ENCODE peak calls at places on chromosome 15, in ten cellular contexts. W is HFF-Myc, F is psoas muscle, R is IMR-90, K is upper lobe of right lung, V is astrocyte, S is colonic mucosa, C is endodermal cell, O is fibroblast of lung, B is iPS DF 6.9. G is an unnamed sample.

GRCh38 chr15:72474466-72474911 is 359 bp downstream of the ARIH1 start:
- DNase-seq in K (no peak), B (no peak), C (no peak), O (no peak), S (no peak), W (no peak), F (no peak), V (no peak), R (no peak), G (peak)

GRCh38 chr15:66004618-66005262 is 135.4 kb downstream of the RAB11A start:
- DNase-seq in W (no peak), K (no peak), C (peak), R (peak), V (peak), S (no peak), B (no peak), O (peak), F (no peak), G (peak)

GRCh38 chr15:23869391-23869790 is 182.3 kb upstream of the NDN start:
- DNase-seq in S (peak), K (peak), O (peak), V (no peak), C (peak), B (peak), F (peak), R (no peak), W (no peak), G (no peak)

GRCh38 chr15:101019351-101019750 is 100.2 kb downstream of the LRRK1 start:
- DNase-seq in O (no peak), B (no peak), W (no peak), C (peak), R (no peak), F (no peak), K (no peak), S (peak), V (no peak), G (no peak)

GRCh38 chr15:28456476-28457395 is 76.0 kb downstream of the GOLGA8G start:
- DNase-seq in R (peak), K (peak), O (no peak), F (peak), S (no peak), W (no peak), B (no peak), V (no peak), C (peak), G (no peak)

GRCh38 chr15:66842710-66843441 is 140.8 kb downstream of the SMAD6 start:
- DNase-seq in F (peak), O (peak), W (no peak), B (no peak), S (peak), C (peak), R (peak), K (peak), V (peak), G (peak)

GRCh38 chr15:71379893-71380292 is 264.6 kb downstream of the THSD4 start:
- DNase-seq in S (no peak), V (peak), K (no peak), O (peak), F (no peak), C (no peak), W (no peak), B (no peak), R (peak), G (no peak)

GRCh38 chr15:67521770-67522568 is 1.0 kb downstream of the C15orf61 start:
- DNase-seq in F (no peak), V (peak), R (peak), O (peak), C (no peak), S (no peak), K (no peak), W (peak), B (no peak), G (peak)

GRCh38 chr15:58221591-58222241 is 83.5 kb downstream of the AQP9 start:
- DNase-seq in W (no peak), R (peak), B (no peak), F (no peak), K (no peak), V (no peak), S (peak), O (no peak), C (peak), G (peak)

GRCh38 chr15:39846108-39846507 is 63.5 kb upstream of the FSIP1 start:
- DNase-seq in W (no peak), O (no peak), C (no peak), S (no peak), R (peak), F (no peak), V (no peak), B (no peak), K (no peak), G (no peak)

GRCh38 chr15:39135989-39136388 is 444.9 kb upstream of the THBS1 start:
- DNase-seq in V (peak), F (no peak), K (no peak), C (no peak), S (no peak), R (peak), W (peak), O (peak), B (no peak), G (peak)

GRCh38 chr15:63086271-63086670 is 35.4 kb upstream of the LACTB start:
- DNase-seq in K (no peak), V (no peak), S (no peak), W (no peak), F (no peak), C (no peak), R (peak), B (no peak), O (peak), G (peak)

GRCh38 chr15:83435202-83435601 is 11.9 kb upstream of the SH3GL3 start:
- DNase-seq in K (no peak), V (peak), R (no peak), O (peak), S (no peak), W (no peak), F (no peak), B (no peak), C (no peak), G (peak)

GRCh38 chr15:96338772-96339661 is 8.5 kb downstream of the NR2F2 start:
- DNase-seq in S (peak), B (no peak), C (peak), O (peak), V (no peak), W (no peak), F (no peak), R (no peak), K (no peak), G (peak)

GRCh38 chr15:64776402-64776786 is 1.0 kb upstream of the RBPMS2 start:
- DNase-seq in W (no peak), S (no peak), B (no peak), C (peak), R (no peak), O (no peak), V (no peak), K (no peak), F (no peak), G (no peak)

GRCh38 chr15:88897142-88897455 is 1.8 kb upstream of the HAPLN3 start:
- DNase-seq in R (no peak), K (no peak), O (no peak), V (no peak), F (no peak), C (no peak), S (no peak), W (no peak), B (no peak), G (no peak)

GRCh38 chr15:22942306-22942855 is 37.8 kb downstream of the CYFIP1 start:
- DNase-seq in R (no peak), W (no peak), V (no peak), O (no peak), S (no peak), B (no peak), F (no peak), K (no peak), C (no peak), G (no peak)

GRCh38 chr15:97691799-97692198 is 268.7 kb upstream of the ARRDC4 start:
- DNase-seq in V (no peak), F (no peak), W (no peak), R (no peak), C (no peak), O (no peak), K (no peak), B (no peak), S (no peak), G (no peak)

GRCh38 chr15:36966704-36967103 is 133.6 kb downstream of the MEIS2 start:
- DNase-seq in O (no peak), B (no peak), K (no peak), W (no peak), F (no peak), C (no peak), R (no peak), S (no peak), V (no peak), G (no peak)

GRCh38 chr15:99121691-99122410 is 17.0 kb downstream of the SYNM start:
- DNase-seq in W (no peak), R (no peak), S (no peak), C (no peak), V (no peak), F (no peak), B (no peak), O (no peak), K (no peak), G (no peak)

GRCh38 chr15:99118801-99119546 is 14.1 kb downstream of the SYNM start:
- DNase-seq in W (no peak), S (no peak), B (no peak), O (no peak), V (no peak), K (peak), F (peak), C (no peak), R (no peak), G (no peak)

GRCh38 chr15:99120050-99120777 is 15.3 kb downstream of the SYNM start:
- DNase-seq in S (no peak), W (no peak), O (no peak), V (no peak), B (no peak), F (peak), R (no peak), C (peak), K (peak), G (no peak)

GRCh38 chr15:99122831-99123705 is 18.2 kb downstream of the SYNM start:
- DNase-seq in S (no peak), F (peak), R (no peak), O (peak), K (no peak), W (no peak), B (no peak), V (no peak), C (peak), G (peak)

DNA sequence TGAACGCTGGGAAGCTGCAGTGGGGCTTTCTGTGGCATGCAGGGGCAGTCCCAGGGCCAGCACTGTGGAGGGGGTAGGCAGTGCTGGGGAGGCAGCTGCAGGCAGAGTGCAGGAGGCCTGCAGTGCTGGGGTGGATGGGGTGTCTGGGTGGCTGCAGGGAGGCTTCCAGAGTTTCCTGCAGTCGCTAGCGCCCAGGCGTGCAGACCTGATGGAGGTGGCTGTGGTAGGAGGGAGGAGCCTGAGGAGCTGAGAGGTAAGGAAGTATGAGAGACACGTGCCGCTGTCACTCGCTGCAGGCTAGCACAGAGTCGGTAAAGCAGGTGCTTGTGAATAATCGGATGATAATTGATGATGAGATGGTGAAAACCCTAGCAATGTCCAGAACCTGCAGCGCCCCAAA is 16.3 kb downstream of the SYNM start:
- DNase-seq in B (no peak), O (no peak), F (peak), S (no peak), W (no peak), R (no peak), C (peak), V (no peak), K (peak), G (no peak)
- H3K4me3 ChIP-seq in B (no peak), O (no peak), F (no peak), S (no peak), W (no peak), R (no peak), C (no peak), V (no peak), K (no peak), G (no peak)

GRCh38 chr15:73924258-73924921 is 1.9 kb upstream of the LOXL1 start:
- DNase-seq in R (peak), K (no peak), S (no peak), O (peak), V (peak), B (no peak), C (peak), F (peak), W (peak), G (peak)
- H3K4me3 ChIP-seq in R (no peak), K (no peak), S (no peak), O (no peak), V (no peak), B (no peak), C (no peak), F (no peak), W (peak), G (no peak)

GRCh38 chr15:93071469-93071891 is 17.5 kb downstream of the RGMA start:
- DNase-seq in F (peak), K (no peak), V (no peak), R (no peak), C (peak), W (no peak), O (peak), S (no peak), B (no peak), G (peak)

GRCh38 chr15:93072440-93073394 is 16.3 kb downstream of the RGMA start:
- DNase-seq in B (no peak), R (peak), F (peak), S (peak), V (peak), O (peak), K (peak), W (no peak), C (peak), G (peak)

GRCh38 chr15:93072011-93072410 is 17.0 kb downstream of the RGMA start:
- DNase-seq in B (no peak), F (no peak), C (no peak), O (peak), S (no peak), V (peak), W (no peak), R (peak), K (no peak), G (peak)

GRCh38 chr15:93074596-93074995 is 14.4 kb downstream of the RGMA start:
- DNase-seq in O (no peak), V (no peak), R (no peak), F (peak), K (no peak), S (no peak), W (no peak), B (no peak), C (no peak), G (no peak)

GRCh38 chr15:93073465-93073952 is 15.5 kb downstream of the RGMA start:
- DNase-seq in K (peak), F (peak), S (no peak), O (no peak), C (peak), B (no peak), R (no peak), W (no peak), V (no peak), G (no peak)
- H3K4me3 ChIP-seq in K (peak), F (peak), S (no peak), O (no peak), C (peak), B (peak), R (peak), W (no peak), V (peak), G (peak)

GRCh38 chr15:91100561-91101355 is 701 bp downstream of the SV2B start:
- DNase-seq in K (no peak), C (peak), R (peak), V (no peak), F (no peak), O (peak), W (no peak), B (no peak), S (no peak), G (peak)

GRCh38 chr15:91104111-91104510 is 4.1 kb downstream of the SV2B start:
- DNase-seq in S (no peak), K (no peak), W (no peak), O (no peak), R (no peak), B (no peak), F (no peak), V (no peak), C (no peak), G (no peak)

GRCh38 chr15:91102546-91103330 is 2.7 kb downstream of the SV2B start:
- DNase-seq in F (no peak), B (no peak), S (no peak), V (no peak), C (no peak), K (no peak), W (no peak), O (no peak), R (no peak), G (no peak)

GRCh38 chr15:91099616-91100560 is at the start of gene SV2B:
- DNase-seq in K (no peak), V (peak), B (no peak), S (no peak), C (peak), F (no peak), O (peak), W (no peak), R (peak), G (peak)

DNA sequence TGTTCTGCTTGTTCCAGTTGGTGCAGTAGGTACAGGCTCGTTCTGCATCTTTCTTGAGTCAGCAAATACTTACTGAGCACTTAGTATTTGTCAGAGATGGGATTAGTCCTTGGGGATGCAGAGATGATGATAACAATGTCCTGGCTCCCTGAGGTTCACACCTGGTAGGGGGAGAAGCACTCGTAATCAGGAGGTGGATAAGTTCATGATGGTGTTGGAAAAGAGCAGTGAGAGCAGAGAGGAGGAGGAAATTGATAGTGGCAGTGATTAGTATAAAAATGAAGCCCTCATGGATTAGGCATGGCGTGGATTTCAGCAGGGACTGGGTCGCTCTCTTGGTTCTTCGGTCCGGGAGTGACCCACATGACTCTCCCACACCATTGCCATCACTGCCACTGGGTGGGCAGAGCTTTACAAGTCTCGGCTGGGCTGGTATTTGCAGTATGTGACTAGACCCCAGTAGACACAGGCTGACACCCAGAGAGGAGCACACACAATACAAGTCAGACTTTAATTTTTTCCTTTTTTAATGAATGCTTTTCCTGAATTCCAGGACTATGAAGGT is 1.4 kb downstream of the SV2B start:
- DNase-seq in W (no peak), B (no peak), F (no peak), K (no peak), S (no peak), R (no peak), O (no peak), C (peak), V (no peak), G (no peak)
- H3K4me3 ChIP-seq in W (no peak), B (no peak), F (peak), K (no peak), S (no peak), R (no peak), O (no peak), C (no peak), V (no peak), G (no peak)